ENCODE peak calls at places on chromosomes 6 and 20, in four cellular contexts. M, S, F and B are unnamed samples.

GRCh38 chr6:108945686-108946158 is 97.5 kb downstream of the ARMC2 start:
- DNase-seq in M (peak), S (no peak), F (peak), B (peak)

GRCh38 chr6:45677381-45677992 is 299.8 kb upstream of the SUPT3H start:
- DNase-seq in M (no peak), S (peak), F (peak), B (peak)

GRCh38 chr6:137086031-137086430 is 41.3 kb upstream of the IL20RA start:
- DNase-seq in M (no peak), S (no peak), F (no peak), B (no peak)

GRCh38 chr6:20427856-20428255 is 26.2 kb downstream of the E2F3 start:
- DNase-seq in M (no peak), S (no peak), F (no peak), B (no peak)

GRCh38 chr20:20362774-20363435 is 5.0 kb upstream of the INSM1 start:
- DNase-seq in M (no peak), S (no peak), F (no peak), B (peak)

GRCh38 chr20:22745194-22745500 is 160.8 kb upstream of the FOXA2 start:
- DNase-seq in M (no peak), S (no peak), F (no peak), B (no peak)

GRCh38 chr20:37968726-37969401 is 64.4 kb downstream of the TTI1 start:
- DNase-seq in M (no peak), S (no peak), F (no peak), B (peak)

GRCh38 chr6:89655122-89655521 is 16.6 kb upstream of the LYRM2 start:
- DNase-seq in M (no peak), S (no peak), F (no peak), B (no peak)

GRCh38 chr6:89045585-89045984 is 35.0 kb upstream of the PNRC1 start:
- DNase-seq in M (no peak), S (no peak), F (no peak), B (no peak)

GRCh38 chr20:31721408-31722332 is 998 bp downstream of the BCL2L1 start:
- DNase-seq in M (no peak), S (peak), F (peak), B (peak)

GRCh38 chr6:16450285-16450684 is 211.9 kb downstream of the GMPR start:
- DNase-seq in M (no peak), S (no peak), F (no peak), B (no peak)

GRCh38 chr20:45407783-45408645 is at the start of gene DBNDD2:
- DNase-seq in M (no peak), S (no peak), F (peak), B (no peak)

GRCh38 chr6:15439410-15440022 is 193.6 kb downstream of the JARID2 start:
- DNase-seq in M (no peak), S (peak), F (no peak), B (no peak)

GRCh38 chr20:34538671-34539123 is 19.8 kb upstream of the MAP1LC3A start:
- DNase-seq in M (no peak), S (peak), F (peak), B (peak)

GRCh38 chr20:39269031-39269461 is 306.9 kb downstream of the DHX35 start:
- DNase-seq in M (no peak), S (peak), F (peak), B (peak)

GRCh38 chr6:106581468-106581867 is 47.8 kb downstream of the RTN4IP1 start:
- DNase-seq in M (no peak), S (no peak), F (no peak), B (no peak)

GRCh38 chr20:64049060-64049886 is at the start of gene SOX18:
- DNase-seq in M (no peak), S (no peak), F (peak), B (peak)

GRCh38 chr6:153140299-153140698 is 9.2 kb upstream of the RGS17 start:
- DNase-seq in M (no peak), S (no peak), F (no peak), B (no peak)

GRCh38 chr6:7569082-7569481 is 20.9 kb upstream of the SNRNP48 start:
- DNase-seq in M (no peak), S (no peak), F (no peak), B (no peak)

GRCh38 chr6:167441653-167442644 is 117.1 kb downstream of the TTLL2 start:
- DNase-seq in M (no peak), S (no peak), F (no peak), B (peak)

GRCh38 chr20:63709149-63709527 is 1.3 kb downstream of the ZGPAT start:
- DNase-seq in M (no peak), S (no peak), F (no peak), B (no peak)

GRCh38 chr6:36622901-36623546 is 28.9 kb downstream of the SRSF3 start:
- DNase-seq in M (peak), S (no peak), F (no peak), B (no peak)

GRCh38 chr20:36501367-36502006 is 39.8 kb upstream of the MYL9 start:
- DNase-seq in M (no peak), S (no peak), F (no peak), B (no peak)

GRCh38 chr6:138404666-138405337 is 779 bp downstream of the HEBP2 start:
- DNase-seq in M (peak), S (no peak), F (peak), B (peak)

GRCh38 chr6:113858067-113858604 is 991 bp downstream of the MARCKS start:
- DNase-seq in M (peak), S (no peak), F (peak), B (peak)

GRCh38 chr20:36620917-36621316 is 15.3 kb downstream of the RAB5IF start:
- DNase-seq in M (no peak), S (no peak), F (no peak), B (no peak)

GRCh38 chr6:7262037-7262461 is 51.0 kb downstream of the SSR1 start:
- DNase-seq in M (no peak), S (no peak), F (peak), B (peak)

GRCh38 chr20:32980131-32980941 is 23.9 kb downstream of the SUN5 start:
- DNase-seq in M (no peak), S (no peak), F (no peak), B (no peak)

GRCh38 chr6:80489911-80490635 is 383.6 kb downstream of the BCKDHB start:
- DNase-seq in M (no peak), S (peak), F (no peak), B (no peak)

GRCh38 chr20:49344975-49345374 is 67.1 kb upstream of the ZNFX1 start:
- DNase-seq in M (peak), S (no peak), F (peak), B (no peak)

GRCh38 chr20:51531141-51531710 is 11.3 kb downstream of the NFATC2 start:
- DNase-seq in M (no peak), S (no peak), F (no peak), B (no peak)

GRCh38 chr20:6265204-6265904 is 142.5 kb upstream of the FERMT1 start:
- DNase-seq in M (no peak), S (no peak), F (no peak), B (no peak)

GRCh38 chr20:51404297-51405060 is 138.0 kb downstream of the NFATC2 start:
- DNase-seq in M (no peak), S (no peak), F (no peak), B (peak)

DNA sequence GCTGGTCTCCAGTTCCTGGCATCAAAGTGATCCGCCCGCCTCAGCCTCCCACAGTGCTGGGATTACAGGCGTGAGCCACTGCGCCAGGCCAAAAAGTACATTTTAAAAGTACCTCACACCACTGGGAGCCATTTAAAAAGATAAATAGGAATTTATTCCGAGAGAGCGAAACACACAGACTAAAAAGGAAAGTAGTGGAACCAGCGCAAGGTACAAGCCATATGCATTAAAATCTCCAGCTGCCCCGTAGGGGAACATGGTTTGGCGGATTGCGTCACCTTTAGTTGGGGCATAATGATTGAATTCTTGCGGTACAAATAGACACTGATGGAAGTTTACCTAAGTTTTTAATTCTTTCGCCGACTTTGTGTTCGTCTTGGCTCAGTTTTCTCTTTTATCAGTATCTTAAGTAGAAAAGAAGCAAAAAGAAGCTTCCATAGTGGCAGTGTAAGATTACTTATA is 1.3 kb downstream of the RAD21L1 start:
- DNase-seq in M (no peak), S (no peak), F (no peak), B (no peak)
- H3K4me3 ChIP-seq in M (peak), S (no peak), F (peak), B (peak)

DNA sequence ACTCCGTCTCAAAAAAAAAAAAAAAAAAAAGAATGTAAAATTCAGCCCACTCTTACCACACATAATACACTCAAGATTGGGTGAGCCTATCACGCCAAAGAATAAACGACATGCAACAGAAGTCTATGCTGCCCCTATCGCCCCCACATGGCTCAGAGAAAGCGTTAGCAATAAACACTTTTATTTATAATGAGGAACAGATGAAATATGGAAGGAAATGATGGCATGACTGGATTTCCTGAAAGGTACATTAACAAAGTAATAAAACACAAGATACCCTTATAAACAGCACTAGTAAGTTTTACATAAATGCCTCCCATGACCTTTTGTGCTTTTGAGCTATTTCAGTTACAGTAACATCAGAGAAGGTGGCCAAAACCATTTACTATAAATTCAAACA is 71.5 kb upstream of the SCAF8 start:
- DNase-seq in M (no peak), S (no peak), F (no peak), B (no peak)
- TF ChIP-seq CTCF in M (no peak), S (no peak), F (no peak), B (no peak)

DNA sequence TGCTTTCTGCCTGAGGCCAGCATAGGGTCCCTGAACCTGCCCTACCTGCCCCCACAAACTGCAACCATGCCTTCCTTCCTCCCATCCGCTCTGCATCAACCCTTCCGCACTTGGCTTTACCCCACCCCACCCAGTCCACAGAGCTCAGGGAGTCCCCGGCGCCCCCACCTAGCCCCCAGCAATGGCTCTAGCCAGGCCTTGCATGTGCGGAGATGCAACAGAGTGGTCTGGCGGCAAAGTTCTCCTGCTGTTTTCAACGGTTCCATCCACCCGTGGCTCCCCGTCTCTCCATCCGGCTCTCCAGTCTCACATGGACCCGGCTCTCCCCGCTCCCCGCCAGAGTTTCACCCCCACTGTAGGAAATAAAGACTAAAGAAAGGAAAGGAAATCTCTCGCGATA is 795 bp downstream of the LRFN2 start:
- DNase-seq in M (no peak), S (peak), F (no peak), B (peak)
- H3K4me3 ChIP-seq in M (peak), S (peak), F (peak), B (peak)

DNA sequence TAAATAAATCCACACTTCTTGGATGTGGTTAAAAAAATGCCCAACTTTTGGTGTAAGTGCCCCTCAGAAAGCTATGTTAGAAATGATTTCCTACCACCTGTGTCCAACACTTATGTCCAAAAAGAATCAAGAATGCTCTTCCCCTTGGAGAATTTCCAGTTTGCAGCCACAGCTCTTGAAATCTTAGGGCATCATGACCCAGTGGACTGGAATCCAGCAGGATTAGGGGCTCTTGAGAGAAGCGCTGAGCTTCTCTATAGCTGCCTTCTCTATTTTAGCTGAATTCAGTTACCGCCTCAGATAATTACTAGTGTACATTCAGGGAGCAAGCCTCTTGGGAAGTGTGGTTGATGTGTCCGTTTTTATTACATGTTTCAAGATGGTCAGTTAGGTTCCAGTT is 2.5 kb downstream of the PHACTR1 start:
- DNase-seq in M (no peak), S (no peak), F (no peak), B (no peak)
- TF ChIP-seq CTCF in M (no peak), S (no peak), F (no peak), B (no peak)

GRCh38 chr6:32255212-32256153 is 31.6 kb upstream of the NOTCH4 start:
- DNase-seq in M (no peak), S (no peak), F (peak), B (peak)
- H3K4me3 ChIP-seq in M (peak), S (no peak), F (peak), B (peak)